ENCODE peak calls at places on chromosomes 4 and X, in nine cellular contexts. U is Right ventricle myocardium superior; D is NCI-H2029; X is iris pigment epithelial cell; W is stimulated activated CD4-positive, alpha-beta T cell treated with anti-CD3 and anti-CD28 coated beads, Interleukin-4, amount 100 ng/mL, for 48 hours; G is activated T-cell treated with anti-CD3 and anti-CD28 coated beads, Interleukin-2, amount 50 U/mL, for 1 hour; J is Peyer's patch; M is astrocyte of the spinal cord; P is NCI-H1694 treated with DMSO at 0.1 percent for 48 hours. T is an unnamed sample.

GRCh38 chr4:140135529-140136021 is 18.4 kb downstream of the MAML3 start:
- DNase-seq in G (no peak), M (peak; percentile 38), X (no peak), D (peak; percentile 92), P (peak; percentile 94), U (peak; percentile 77), J (no peak), W (no peak), T (peak; percentile 52)

GRCh38 chrX:154734101-154734781 is 16.6 kb downstream of the GAB3 start:
- DNase-seq in P (no peak), U (peak; percentile 50), X (peak; percentile 92), D (no peak), M (peak; percentile 64), W (no peak), J (peak; percentile 71), G (peak; percentile 57), T (peak; percentile 84)

GRCh38 chr4:38805530-38806145 is 1.0 kb upstream of the TLR1 start:
- DNase-seq in D (peak; percentile 18), P (no peak), J (peak; percentile 79), X (peak; percentile 10), U (peak; percentile 47), W (no peak), M (no peak), G (no peak), T (peak; percentile 62)

GRCh38 chrX:8988456-8988855 is 45.5 kb downstream of the FAM9B start:
- DNase-seq in D (no peak), W (no peak), M (peak; percentile 9), G (peak; percentile 28), J (no peak), P (no peak), U (peak; percentile 47), X (peak; percentile 23), T (peak; percentile 24)

GRCh38 chr4:98614655-98615054 is 43.8 kb downstream of the TSPAN5 start:
- DNase-seq in U (no peak), J (no peak), X (no peak), D (no peak), W (no peak), G (no peak), M (no peak), P (no peak), T (no peak)

GRCh38 chr4:25503779-25504178 is 126.7 kb downstream of the ANAPC4 start:
- DNase-seq in P (no peak), M (no peak), U (no peak), D (no peak), G (no peak), X (no peak), W (no peak), J (no peak), T (no peak)

GRCh38 chrX:69807400-69807799 is 191.5 kb downstream of the EDA start:
- DNase-seq in J (no peak), X (no peak), W (no peak), U (no peak), G (no peak), P (no peak), M (no peak), D (no peak), T (no peak)

GRCh38 chr4:184163813-184164212 is 53.9 kb downstream of the ENPP6 start:
- DNase-seq in P (peak; percentile 23), M (peak; percentile 23), D (no peak), J (peak; percentile 55), U (peak; percentile 69), X (peak; percentile 21), G (no peak), W (peak; percentile 10), T (peak; percentile 34)

GRCh38 chr4:519203-519651 is 20.2 kb downstream of the PIGG start:
- DNase-seq in U (no peak), M (no peak), P (no peak), J (no peak), D (no peak), X (no peak), G (no peak), W (no peak), T (no peak)

GRCh38 chr4:170004656-170005250 is 21.4 kb downstream of the MFAP3L start:
- DNase-seq in P (no peak), U (no peak), X (peak; percentile 2), J (no peak), W (no peak), G (no peak), D (no peak), M (peak; percentile 79), T (no peak)

GRCh38 chr4:113657834-113658233 is 103.7 kb downstream of the CAMK2D start:
- DNase-seq in M (peak; percentile 52), D (peak; percentile 32), U (no peak), X (peak; percentile 77), P (no peak), J (no peak), W (no peak), G (no peak), T (no peak)

GRCh38 chr4:3314706-3315260 is 22.0 kb downstream of the RGS12 start:
- DNase-seq in G (no peak), P (no peak), W (no peak), U (peak; percentile 14), X (no peak), D (no peak), M (no peak), J (peak; percentile 29), T (no peak)

GRCh38 chr4:180949825-180950224 is 1293.4 kb upstream of the TENM3 start:
- DNase-seq in G (no peak), U (no peak), M (no peak), W (no peak), P (no peak), J (no peak), X (no peak), D (no peak), T (no peak)

GRCh38 chr4:55675196-55675793 is 39.2 kb upstream of the NMU start:
- DNase-seq in W (no peak), U (no peak), X (no peak), D (no peak), P (no peak), M (no peak), J (no peak), G (no peak), T (no peak)

GRCh38 chr4:32824321-32824720 is 2104.2 kb downstream of the PCDH7 start:
- DNase-seq in X (peak; percentile 59), D (no peak), J (no peak), M (peak; percentile 39), U (no peak), G (no peak), W (no peak), P (no peak), T (peak; percentile 80)

GRCh38 chrX:72258174-72258573 is 18.9 kb downstream of the RPS4X start:
- DNase-seq in W (no peak), X (peak; percentile 85), U (no peak), J (no peak), M (peak; percentile 70), D (no peak), P (no peak), G (no peak), T (peak; percentile 78)